ENCODE peak calls at places on chromosomes 4 and X, in six cellular contexts. T is epithelial cell of prostate, S is aorta, L is substantia nigra, X is tibial nerve, H is HL-60. W is an unnamed sample.

GRCh38 chrX:41556958-41557357 is 109.8 kb downstream of the NYX start:
- DNase-seq in X (no peak), L (no peak), S (no peak), H (no peak), T (no peak), W (no peak)

GRCh38 chr4:100224160-100224559 is 33.9 kb upstream of the DDIT4L start:
- DNase-seq in H (no peak), L (no peak), T (no peak), S (no peak), X (no peak), W (no peak)

GRCh38 chr4:8414377-8414776 is 26.1 kb downstream of the ACOX3 start:
- DNase-seq in T (no peak), X (no peak), S (no peak), H (no peak), L (no peak), W (no peak)

GRCh38 chrX:51571821-51572220 is 46.9 kb downstream of the CENPVL3 start:
- DNase-seq in X (no peak), H (no peak), L (no peak), T (no peak), S (no peak), W (no peak)

GRCh38 chr4:48139688-48140087 is 5.6 kb upstream of the TXK start:
- DNase-seq in X (no peak), T (no peak), S (no peak), L (peak), H (peak), W (no peak)

GRCh38 chr4:66964467-66964866 is 580.8 kb downstream of the CENPC start:
- DNase-seq in T (no peak), L (no peak), X (no peak), S (no peak), H (no peak), W (no peak)

GRCh38 chr4:101103381-101104142 is 243.8 kb downstream of the PPP3CA start:
- DNase-seq in X (no peak), L (no peak), H (peak), T (no peak), S (no peak), W (no peak)

GRCh38 chrX:17563515-17563914 is 173.8 kb upstream of the SCML1 start:
- DNase-seq in T (no peak), L (no peak), H (peak), X (no peak), S (no peak), W (no peak)

GRCh38 chr4:2305766-2306501 is 44.0 kb upstream of the MXD4 start:
- DNase-seq in T (no peak), L (no peak), H (no peak), X (no peak), S (no peak), W (no peak)

GRCh38 chr4:38753021-38753806 is 29.6 kb downstream of the TLR10 start:
- DNase-seq in S (peak), L (peak), T (peak), X (peak), H (no peak), W (no peak)

GRCh38 chrX:65668362-65669310 is 1.2 kb downstream of the MSN start:
- DNase-seq in X (peak), L (peak), T (no peak), S (peak), H (peak), W (peak)

GRCh38 chr4:118962540-118962939 is 73.9 kb downstream of the SYNPO2 start:
- DNase-seq in X (no peak), T (no peak), L (no peak), S (no peak), H (no peak), W (no peak)

GRCh38 chrX:120759685-120760084 is 116.0 kb downstream of the CT47B1 start:
- DNase-seq in T (no peak), H (no peak), L (no peak), X (no peak), S (no peak), W (no peak)

GRCh38 chr4:158169931-158170690 is 2.7 kb downstream of the GASK1B start:
- DNase-seq in S (no peak), X (no peak), L (no peak), T (no peak), H (peak), W (no peak)

GRCh38 chr4:2290974-2291704 is 29.2 kb upstream of the MXD4 start:
- DNase-seq in H (peak), L (no peak), T (no peak), X (no peak), S (no peak), W (peak)

GRCh38 chrX:135432453-135432852 is 10.7 kb downstream of the SMIM10L2A start:
- DNase-seq in H (no peak), X (no peak), L (no peak), T (no peak), S (no peak), W (no peak)

GRCh38 chrX:138191998-138192397 is 519.5 kb downstream of the FGF13 start:
- DNase-seq in T (no peak), H (peak), S (no peak), X (peak), L (no peak), W (peak)

GRCh38 chr4:78032446-78032845 is 24.7 kb upstream of the FRAS1 start:
- DNase-seq in S (no peak), H (no peak), L (no peak), X (no peak), T (no peak), W (no peak)

GRCh38 chr4:86926428-86927086 is 8.3 kb upstream of the AFF1 start:
- DNase-seq in T (peak), H (no peak), X (no peak), S (no peak), L (no peak), W (no peak)

GRCh38 chrX:140733766-140734342 is 24.3 kb downstream of the LINC00632 start:
- DNase-seq in S (no peak), H (peak), L (no peak), X (no peak), T (no peak), W (no peak)

GRCh38 chrX:34365482-34365881 is 233.4 kb upstream of the FAM47A start:
- DNase-seq in H (peak), T (no peak), S (no peak), X (peak), L (no peak), W (no peak)

GRCh38 chrX:13938053-13938765 is 91.5 kb downstream of the GEMIN8 start:
- DNase-seq in H (no peak), S (peak), T (no peak), X (no peak), L (peak), W (peak)

GRCh38 chrX:125289209-125289608 is 30.5 kb upstream of the TEX13C start:
- DNase-seq in X (no peak), H (no peak), T (no peak), L (no peak), S (no peak), W (no peak)

GRCh38 chrX:128759745-128760144 is 707.5 kb upstream of the ACTRT1 start:
- DNase-seq in H (no peak), T (no peak), L (no peak), S (no peak), X (no peak), W (no peak)

GRCh38 chrX:150200361-150200760 is 162.8 kb upstream of the MAMLD1 start:
- DNase-seq in X (no peak), L (no peak), H (no peak), T (no peak), S (no peak), W (no peak)

GRCh38 chrX:18026171-18026570 is 165.1 kb upstream of the RAI2 start:
- DNase-seq in S (no peak), T (no peak), X (no peak), H (no peak), L (no peak), W (no peak)

GRCh38 chrX:87728024-87728423 is 210.4 kb downstream of the KLHL4 start:
- DNase-seq in L (no peak), X (no peak), S (no peak), T (no peak), H (no peak), W (no peak)

GRCh38 chr4:98601719-98602118 is 56.7 kb downstream of the TSPAN5 start:
- DNase-seq in S (no peak), X (no peak), L (no peak), T (peak), H (no peak), W (no peak)

GRCh38 chr4:2416564-2417195 is 1.8 kb downstream of the ZFYVE28 start:
- DNase-seq in T (no peak), X (no peak), L (no peak), S (no peak), H (no peak), W (no peak)

GRCh38 chr4:1683371-1683902 is 676 bp downstream of the FAM53A start:
- DNase-seq in T (no peak), S (peak), X (peak), H (no peak), L (no peak), W (no peak)

GRCh38 chr4:170226288-170226687 is 136.5 kb upstream of the AADAT start:
- DNase-seq in H (no peak), L (no peak), T (no peak), S (no peak), X (no peak), W (no peak)

GRCh38 chr4:1464581-1465171 is 58.4 kb upstream of the NKX1-1 start:
- DNase-seq in L (no peak), S (no peak), H (no peak), T (no peak), X (no peak), W (no peak)

GRCh38 chr4:134024251-134024650 is 177.3 kb downstream of the PABPC4L start:
- DNase-seq in T (no peak), X (no peak), L (no peak), H (no peak), S (no peak), W (no peak)

GRCh38 chr4:151801547-151802516 is 41.0 kb upstream of the GATB start:
- DNase-seq in X (peak), H (peak), S (no peak), T (no peak), L (no peak), W (no peak)

GRCh38 chrX:125522752-125523151 is 203.1 kb downstream of the TEX13C start:
- DNase-seq in H (no peak), X (no peak), S (no peak), T (no peak), L (no peak), W (no peak)

GRCh38 chrX:120794525-120794975 is 81.1 kb downstream of the CT47B1 start:
- DNase-seq in S (no peak), X (no peak), H (no peak), T (peak), L (no peak), W (peak)

DNA sequence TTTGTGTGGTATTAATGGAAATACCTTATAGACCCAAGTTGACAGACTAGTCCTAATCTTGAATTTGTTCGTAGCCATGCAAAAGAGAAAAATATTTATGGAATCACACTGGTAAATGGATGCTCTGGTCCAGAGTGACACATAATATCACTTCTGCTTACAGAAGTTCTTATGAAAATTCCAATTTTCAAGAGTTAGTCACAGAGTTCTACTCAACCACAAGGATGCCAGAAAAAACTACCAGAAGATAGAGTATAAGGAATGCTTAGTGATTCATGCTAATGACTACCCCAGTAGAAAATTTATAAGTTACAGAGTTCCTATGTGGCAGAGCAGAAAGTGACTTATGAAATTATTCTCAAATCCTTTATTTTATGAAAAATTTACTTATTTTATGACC is 1384.8 kb downstream of the FAM133A start:
- DNase-seq in S (no peak), T (no peak), H (no peak), X (no peak), L (no peak), W (no peak)
- H3K27ac ChIP-seq in S (no peak), T (no peak), H (no peak), X (no peak), L (no peak), W (no peak)

GRCh38 chrX:49054073-49054762 is 4.6 kb upstream of the CCDC120 start:
- DNase-seq in H (no peak), L (no peak), S (no peak), X (no peak), T (no peak), W (no peak)
- H3K27ac ChIP-seq in H (no peak), L (no peak), S (no peak), X (peak), T (peak), W (no peak)

GRCh38 chr4:53861856-53862610 is 202.4 kb downstream of the CHIC2 start:
- DNase-seq in L (no peak), T (no peak), H (no peak), S (no peak), X (no peak), W (no peak)
- H3K27ac ChIP-seq in L (no peak), T (no peak), H (no peak), S (no peak), X (no peak), W (no peak)

GRCh38 chr4:176354884-176355283 is 35.1 kb downstream of the SPCS3 start:
- DNase-seq in L (no peak), X (no peak), T (no peak), H (no peak), S (no peak), W (no peak)

GRCh38 chr4:176359590-176359989 is 39.8 kb downstream of the SPCS3 start:
- DNase-seq in X (no peak), H (no peak), S (no peak), L (no peak), T (no peak), W (no peak)

GRCh38 chr4:176357359-176358082 is 37.8 kb downstream of the SPCS3 start:
- DNase-seq in T (no peak), L (no peak), H (no peak), X (no peak), S (no peak), W (no peak)

GRCh38 chr4:176360446-176360845 is 40.7 kb downstream of the SPCS3 start:
- DNase-seq in S (no peak), H (no peak), T (no peak), L (no peak), X (no peak), W (no peak)

DNA sequence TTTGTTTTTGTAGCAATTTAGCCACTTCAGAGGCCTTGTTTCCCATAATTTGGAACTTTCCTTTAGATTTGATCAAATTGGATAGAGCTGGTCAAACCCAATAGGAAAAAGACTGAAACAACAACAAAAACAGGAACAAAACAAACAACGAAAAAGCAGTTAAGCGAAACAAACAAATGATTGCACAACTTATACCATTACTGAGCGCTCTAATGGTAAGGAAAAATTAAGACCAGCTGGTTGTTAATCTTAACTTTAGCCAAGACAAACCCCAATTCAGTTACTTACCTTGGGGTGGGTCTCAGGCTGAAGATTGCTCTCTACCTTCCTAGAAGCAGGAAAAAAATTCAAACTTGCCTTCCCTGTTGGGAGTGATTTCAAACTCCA is 38.3 kb downstream of the SPCS3 start:
- DNase-seq in X (no peak), T (no peak), L (no peak), H (no peak), S (no peak), W (no peak)
- H3K27ac ChIP-seq in X (no peak), T (no peak), L (no peak), H (no peak), S (no peak), W (no peak)

GRCh38 chr4:15378055-15378454 is 49.8 kb upstream of the C1QTNF7 start:
- DNase-seq in T (no peak), L (no peak), X (no peak), S (no peak), H (no peak), W (no peak)
- H3K27ac ChIP-seq in T (peak), L (no peak), X (no peak), S (no peak), H (no peak), W (no peak)

GRCh38 chr4:150280081-150280950 is 202.1 kb downstream of the DCLK2 start:
- DNase-seq in X (no peak), S (no peak), H (peak), T (peak), L (no peak), W (peak)

GRCh38 chr4:150278206-150278605 is 200.0 kb downstream of the DCLK2 start:
- DNase-seq in T (no peak), L (no peak), X (no peak), S (no peak), H (no peak), W (no peak)

GRCh38 chr4:150286656-150287055 is 208.4 kb downstream of the DCLK2 start:
- DNase-seq in T (no peak), S (no peak), X (no peak), H (no peak), L (no peak), W (no peak)

GRCh38 chr4:150280975-150281374 is 202.7 kb downstream of the DCLK2 start:
- DNase-seq in X (no peak), L (no peak), S (no peak), H (no peak), T (no peak), W (no peak)

GRCh38 chr4:150283689-150284088 is 205.4 kb downstream of the DCLK2 start:
- DNase-seq in T (no peak), L (no peak), H (no peak), X (no peak), S (no peak), W (no peak)
- H3K27ac ChIP-seq in T (no peak), L (no peak), H (no peak), X (no peak), S (no peak), W (no peak)